ENCODE peak calls at places on chromosomes 13 and 19, in nine cellular contexts. One of them, this sample, is unnamed. For H3K4me1, the result is how much of the 10 kb centered on the place peaks cover.

GRCh38 chr13:82803341-82803740 is 1078.9 kb downstream of the SLITRK1 start:
- DNase-seq in GM12878: no peak
- DNase-seq in H9: no peak
- DNase-seq in PC-3: no peak
- DNase-seq in IMR-90: no peak
- DNase-seq in GM23338: no peak
- DNase-seq in SK-N-SH: no peak
- DNase-seq in GM23248: peak
- DNase-seq in astrocyte: no peak
- DNase-seq in this sample: peak

GRCh38 chr13:107992542-107992941 is 222.8 kb downstream of the LIG4 start:
- DNase-seq in GM12878: no peak
- DNase-seq in H9: no peak
- DNase-seq in PC-3: peak
- DNase-seq in IMR-90: no peak
- DNase-seq in GM23338: no peak
- DNase-seq in SK-N-SH: no peak
- DNase-seq in GM23248: no peak
- DNase-seq in astrocyte: no peak
- DNase-seq in this sample: no peak

GRCh38 chr13:52783943-52784342 is 44.3 kb upstream of the CNMD start:
- DNase-seq in GM12878: no peak
- DNase-seq in H9: no peak
- DNase-seq in PC-3: no peak
- DNase-seq in IMR-90: no peak
- DNase-seq in GM23338: no peak
- DNase-seq in SK-N-SH: no peak
- DNase-seq in GM23248: no peak
- DNase-seq in astrocyte: no peak
- DNase-seq in this sample: no peak

GRCh38 chr13:95954266-95954665 is 98.9 kb downstream of the UGGT2 start:
- DNase-seq in GM12878: no peak
- DNase-seq in H9: no peak
- DNase-seq in PC-3: no peak
- DNase-seq in IMR-90: no peak
- DNase-seq in GM23338: peak
- DNase-seq in SK-N-SH: no peak
- DNase-seq in GM23248: no peak
- DNase-seq in astrocyte: no peak
- DNase-seq in this sample: no peak

GRCh38 chr13:51767100-51767499 is 36.9 kb downstream of the DHRS12 start:
- DNase-seq in GM12878: no peak
- DNase-seq in H9: peak
- DNase-seq in PC-3: peak
- DNase-seq in IMR-90: no peak
- DNase-seq in GM23338: peak
- DNase-seq in SK-N-SH: no peak
- DNase-seq in GM23248: no peak
- DNase-seq in astrocyte: no peak
- DNase-seq in this sample: no peak

GRCh38 chr13:85148009-85148408 is 651.2 kb downstream of the SLITRK6 start:
- DNase-seq in GM12878: no peak
- DNase-seq in H9: no peak
- DNase-seq in PC-3: no peak
- DNase-seq in IMR-90: no peak
- DNase-seq in GM23338: peak
- DNase-seq in SK-N-SH: no peak
- DNase-seq in GM23248: no peak
- DNase-seq in astrocyte: peak
- DNase-seq in this sample: peak

GRCh38 chr19:13629687-13630357 is 123.5 kb upstream of the CACNA1A start:
- DNase-seq in GM12878: no peak
- DNase-seq in H9: no peak
- DNase-seq in PC-3: peak
- DNase-seq in IMR-90: peak
- DNase-seq in GM23338: no peak
- DNase-seq in SK-N-SH: no peak
- DNase-seq in GM23248: peak
- DNase-seq in astrocyte: peak
- DNase-seq in this sample: peak

GRCh38 chr13:45108716-45109706 is 11.3 kb upstream of the GTF2F2 start:
- DNase-seq in GM12878: peak
- DNase-seq in H9: peak
- DNase-seq in PC-3: no peak
- DNase-seq in IMR-90: peak
- DNase-seq in GM23338: peak
- DNase-seq in SK-N-SH: no peak
- DNase-seq in GM23248: peak
- DNase-seq in astrocyte: peak
- DNase-seq in this sample: peak

GRCh38 chr19:41219924-41220567 is 1.0 kb downstream of the AXL start:
- DNase-seq in GM12878: no peak
- DNase-seq in H9: no peak
- DNase-seq in PC-3: peak
- DNase-seq in IMR-90: peak
- DNase-seq in GM23338: peak
- DNase-seq in SK-N-SH: no peak
- DNase-seq in GM23248: peak
- DNase-seq in astrocyte: peak
- DNase-seq in this sample: peak

GRCh38 chr13:49248433-49249002 is 793 bp downstream of the CDADC1 start:
- DNase-seq in GM12878: no peak
- DNase-seq in H9: no peak
- DNase-seq in PC-3: peak
- DNase-seq in IMR-90: peak
- DNase-seq in GM23338: no peak
- DNase-seq in SK-N-SH: peak
- DNase-seq in GM23248: peak
- DNase-seq in astrocyte: peak
- DNase-seq in this sample: peak

GRCh38 chr19:48258350-48258749 is 2.6 kb upstream of the CARD8 start:
- DNase-seq in GM12878: no peak
- DNase-seq in H9: no peak
- DNase-seq in PC-3: no peak
- DNase-seq in IMR-90: no peak
- DNase-seq in GM23338: no peak
- DNase-seq in SK-N-SH: no peak
- DNase-seq in GM23248: no peak
- DNase-seq in astrocyte: peak
- DNase-seq in this sample: peak

GRCh38 chr19:11405846-11406643 is 13.1 kb downstream of the RGL3 start:
- DNase-seq in GM12878: no peak
- DNase-seq in H9: peak
- DNase-seq in PC-3: no peak
- DNase-seq in IMR-90: no peak
- DNase-seq in GM23338: peak
- DNase-seq in SK-N-SH: peak
- DNase-seq in GM23248: no peak
- DNase-seq in astrocyte: no peak
- DNase-seq in this sample: no peak

GRCh38 chr19:8335343-8336071 is 7.6 kb downstream of the KANK3 start:
- DNase-seq in GM12878: no peak
- DNase-seq in H9: peak
- DNase-seq in PC-3: no peak
- DNase-seq in IMR-90: no peak
- DNase-seq in GM23338: peak
- DNase-seq in SK-N-SH: peak
- DNase-seq in GM23248: peak
- DNase-seq in astrocyte: no peak
- DNase-seq in this sample: no peak

GRCh38 chr13:42709276-42709675 is 72.1 kb upstream of the FAM216B start:
- DNase-seq in GM12878: no peak
- DNase-seq in H9: no peak
- DNase-seq in PC-3: peak
- DNase-seq in IMR-90: no peak
- DNase-seq in GM23338: no peak
- DNase-seq in SK-N-SH: no peak
- DNase-seq in GM23248: no peak
- DNase-seq in astrocyte: no peak
- DNase-seq in this sample: no peak
- H2AFZ ChIP-seq in GM12878: no peak
- H2AFZ ChIP-seq in H9: no peak
- H2AFZ ChIP-seq in PC-3: no peak
- H2AFZ ChIP-seq in IMR-90: no peak
- H2AFZ ChIP-seq in GM23338: no peak
- H2AFZ ChIP-seq in SK-N-SH: no peak
- H2AFZ ChIP-seq in GM23248: no peak
- H2AFZ ChIP-seq in astrocyte: no peak
- H2AFZ ChIP-seq in this sample: no peak

GRCh38 chr19:15401397-15401710 is 17.4 kb downstream of the AKAP8L start:
- DNase-seq in GM12878: no peak
- DNase-seq in H9: no peak
- DNase-seq in PC-3: no peak
- DNase-seq in IMR-90: no peak
- DNase-seq in GM23338: no peak
- DNase-seq in SK-N-SH: no peak
- DNase-seq in GM23248: no peak
- DNase-seq in astrocyte: no peak
- DNase-seq in this sample: no peak
- H3K4me1 ChIP-seq in GM12878: under half
- H3K4me1 ChIP-seq in H9: under half
- H3K4me1 ChIP-seq in PC-3: under half
- H3K4me1 ChIP-seq in IMR-90: under half
- H3K4me1 ChIP-seq in GM23338: under half
- H3K4me1 ChIP-seq in SK-N-SH: under half
- H3K4me1 ChIP-seq in GM23248: under half
- H3K4me1 ChIP-seq in astrocyte: under half
- H3K4me1 ChIP-seq in this sample: under half

GRCh38 chr13:34152996-34153395 is 335.0 kb downstream of the RFC3 start:
- DNase-seq in GM12878: no peak
- DNase-seq in H9: no peak
- DNase-seq in PC-3: no peak
- DNase-seq in IMR-90: no peak
- DNase-seq in GM23338: no peak
- DNase-seq in SK-N-SH: no peak
- DNase-seq in GM23248: no peak
- DNase-seq in astrocyte: no peak
- DNase-seq in this sample: no peak

GRCh38 chr13:34153428-34154180 is 335.7 kb downstream of the RFC3 start:
- DNase-seq in GM12878: no peak
- DNase-seq in H9: no peak
- DNase-seq in PC-3: no peak
- DNase-seq in IMR-90: no peak
- DNase-seq in GM23338: peak
- DNase-seq in SK-N-SH: no peak
- DNase-seq in GM23248: no peak
- DNase-seq in astrocyte: no peak
- DNase-seq in this sample: no peak

GRCh38 chr13:34152409-34152808 is 334.5 kb downstream of the RFC3 start:
- DNase-seq in GM12878: no peak
- DNase-seq in H9: no peak
- DNase-seq in PC-3: no peak
- DNase-seq in IMR-90: no peak
- DNase-seq in GM23338: no peak
- DNase-seq in SK-N-SH: no peak
- DNase-seq in GM23248: no peak
- DNase-seq in astrocyte: no peak
- DNase-seq in this sample: no peak

GRCh38 chr13:34156841-34157365 is 339.0 kb downstream of the RFC3 start:
- DNase-seq in GM12878: peak
- DNase-seq in H9: peak
- DNase-seq in PC-3: peak
- DNase-seq in IMR-90: peak
- DNase-seq in GM23338: no peak
- DNase-seq in SK-N-SH: no peak
- DNase-seq in GM23248: peak
- DNase-seq in astrocyte: peak
- DNase-seq in this sample: peak

DNA sequence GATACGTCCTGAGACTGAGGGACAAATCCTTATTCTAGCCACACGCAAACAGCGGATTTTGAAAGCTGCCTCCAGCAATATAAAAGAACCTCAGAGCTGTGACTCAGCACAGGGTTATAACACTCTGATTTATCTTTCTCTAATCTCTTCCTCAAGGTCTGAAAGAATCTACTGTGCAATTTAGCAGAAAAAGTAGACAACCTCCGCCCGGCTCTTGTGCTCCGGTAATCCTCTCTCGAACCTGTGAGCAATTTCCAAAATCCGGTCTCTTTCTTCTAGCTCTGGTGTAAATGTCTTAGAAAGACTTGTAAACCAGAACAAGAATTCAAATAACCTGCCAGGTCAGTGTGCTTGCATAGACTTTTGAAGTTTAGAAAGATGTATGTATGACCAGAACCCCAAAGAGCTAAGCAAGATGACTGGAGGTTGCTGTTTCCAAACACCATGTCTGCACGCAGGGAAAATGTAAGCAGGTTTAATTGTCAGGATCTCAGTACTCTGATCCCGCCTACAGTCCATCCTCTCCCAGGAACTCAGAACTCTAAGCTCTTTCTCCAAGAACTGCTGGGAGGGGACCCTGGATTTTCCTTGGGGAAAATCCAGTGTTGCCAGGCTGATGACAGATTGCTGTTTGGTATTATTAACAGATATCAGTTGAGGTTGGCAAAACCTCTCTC is 338.1 kb downstream of the RFC3 start:
- DNase-seq in GM12878: no peak
- DNase-seq in H9: no peak
- DNase-seq in PC-3: peak
- DNase-seq in IMR-90: peak
- DNase-seq in GM23338: no peak
- DNase-seq in SK-N-SH: no peak
- DNase-seq in GM23248: peak
- DNase-seq in astrocyte: peak
- DNase-seq in this sample: peak
- H2AFZ ChIP-seq in GM12878: no peak
- H2AFZ ChIP-seq in H9: no peak
- H2AFZ ChIP-seq in PC-3: peak
- H2AFZ ChIP-seq in IMR-90: peak
- H2AFZ ChIP-seq in GM23338: peak
- H2AFZ ChIP-seq in SK-N-SH: peak
- H2AFZ ChIP-seq in GM23248: peak
- H2AFZ ChIP-seq in astrocyte: no peak
- H2AFZ ChIP-seq in this sample: no peak

GRCh38 chr13:101514100-101514499 is 61.6 kb downstream of the ITGBL1 start:
- DNase-seq in GM12878: no peak
- DNase-seq in H9: no peak
- DNase-seq in PC-3: no peak
- DNase-seq in IMR-90: no peak
- DNase-seq in GM23338: no peak
- DNase-seq in SK-N-SH: no peak
- DNase-seq in GM23248: peak
- DNase-seq in astrocyte: no peak
- DNase-seq in this sample: no peak

GRCh38 chr13:101514695-101515275 is 62.3 kb downstream of the ITGBL1 start:
- DNase-seq in GM12878: no peak
- DNase-seq in H9: no peak
- DNase-seq in PC-3: peak
- DNase-seq in IMR-90: peak
- DNase-seq in GM23338: peak
- DNase-seq in SK-N-SH: peak
- DNase-seq in GM23248: peak
- DNase-seq in astrocyte: peak
- DNase-seq in this sample: peak

GRCh38 chr13:101512650-101513049 is 60.2 kb downstream of the ITGBL1 start:
- DNase-seq in GM12878: no peak
- DNase-seq in H9: no peak
- DNase-seq in PC-3: peak
- DNase-seq in IMR-90: no peak
- DNase-seq in GM23338: no peak
- DNase-seq in SK-N-SH: no peak
- DNase-seq in GM23248: peak
- DNase-seq in astrocyte: peak
- DNase-seq in this sample: no peak

GRCh38 chr13:101516262-101516661 is 63.8 kb downstream of the ITGBL1 start:
- DNase-seq in GM12878: no peak
- DNase-seq in H9: no peak
- DNase-seq in PC-3: no peak
- DNase-seq in IMR-90: no peak
- DNase-seq in GM23338: no peak
- DNase-seq in SK-N-SH: no peak
- DNase-seq in GM23248: peak
- DNase-seq in astrocyte: no peak
- DNase-seq in this sample: no peak

GRCh38 chr13:101515504-101515903 is 63.0 kb downstream of the ITGBL1 start:
- DNase-seq in GM12878: no peak
- DNase-seq in H9: no peak
- DNase-seq in PC-3: no peak
- DNase-seq in IMR-90: no peak
- DNase-seq in GM23338: no peak
- DNase-seq in SK-N-SH: no peak
- DNase-seq in GM23248: no peak
- DNase-seq in astrocyte: no peak
- DNase-seq in this sample: no peak
- H3K4me1 ChIP-seq in GM12878: under half
- H3K4me1 ChIP-seq in H9: under half
- H3K4me1 ChIP-seq in PC-3: half or more
- H3K4me1 ChIP-seq in IMR-90: under half
- H3K4me1 ChIP-seq in GM23338: under half
- H3K4me1 ChIP-seq in SK-N-SH: under half
- H3K4me1 ChIP-seq in GM23248: half or more
- H3K4me1 ChIP-seq in astrocyte: under half
- H3K4me1 ChIP-seq in this sample: under half

This sample was measured in fibroblast of lung.